ENCODE peak calls at places on chromosome 7, in seven cellular contexts. One of them, this sample, is unnamed.

GRCh38 chr7:7228472-7228871 is 46.1 kb downstream of the C1GALT1 start:
- DNase-seq in IMR-90: peak
- DNase-seq in CD8-positive, alpha-beta memory T cell: no peak
- DNase-seq in stimulated activated CD8-positive, alpha-beta memory T cell treated with anti-CD3 and anti-CD28 coated beads, Interleukin-7, amount 100 ng/mL, for 4 hours: no peak
- DNase-seq in brain microvascular endothelial cell: no peak
- DNase-seq in HCEC 1CT: peak
- DNase-seq in NCI-H1092: no peak
- DNase-seq in this sample: no peak

GRCh38 chr7:47500103-47500563 is 81.8 kb downstream of the TNS3 start:
- DNase-seq in IMR-90: no peak
- DNase-seq in CD8-positive, alpha-beta memory T cell: no peak
- DNase-seq in stimulated activated CD8-positive, alpha-beta memory T cell treated with anti-CD3 and anti-CD28 coated beads, Interleukin-7, amount 100 ng/mL, for 4 hours: no peak
- DNase-seq in brain microvascular endothelial cell: no peak
- DNase-seq in HCEC 1CT: no peak
- DNase-seq in NCI-H1092: no peak
- DNase-seq in this sample: no peak

GRCh38 chr7:90828601-90829000 is 232.5 kb downstream of the CDK14 start:
- DNase-seq in IMR-90: peak
- DNase-seq in CD8-positive, alpha-beta memory T cell: no peak
- DNase-seq in stimulated activated CD8-positive, alpha-beta memory T cell treated with anti-CD3 and anti-CD28 coated beads, Interleukin-7, amount 100 ng/mL, for 4 hours: no peak
- DNase-seq in brain microvascular endothelial cell: no peak
- DNase-seq in HCEC 1CT: peak
- DNase-seq in NCI-H1092: no peak
- DNase-seq in this sample: no peak

GRCh38 chr7:157497367-157497743 is 160.6 kb downstream of the DNAJB6 start:
- DNase-seq in IMR-90: no peak
- DNase-seq in CD8-positive, alpha-beta memory T cell: no peak
- DNase-seq in stimulated activated CD8-positive, alpha-beta memory T cell treated with anti-CD3 and anti-CD28 coated beads, Interleukin-7, amount 100 ng/mL, for 4 hours: no peak
- DNase-seq in brain microvascular endothelial cell: no peak
- DNase-seq in HCEC 1CT: no peak
- DNase-seq in NCI-H1092: no peak
- DNase-seq in this sample: no peak

GRCh38 chr7:47407821-47408674 is 173.9 kb downstream of the TNS3 start:
- DNase-seq in IMR-90: no peak
- DNase-seq in CD8-positive, alpha-beta memory T cell: no peak
- DNase-seq in stimulated activated CD8-positive, alpha-beta memory T cell treated with anti-CD3 and anti-CD28 coated beads, Interleukin-7, amount 100 ng/mL, for 4 hours: no peak
- DNase-seq in brain microvascular endothelial cell: no peak
- DNase-seq in HCEC 1CT: no peak
- DNase-seq in NCI-H1092: no peak
- DNase-seq in this sample: no peak

GRCh38 chr7:158395780-158396214 is 191.8 kb downstream of the PTPRN2 start:
- DNase-seq in IMR-90: no peak
- DNase-seq in CD8-positive, alpha-beta memory T cell: no peak
- DNase-seq in stimulated activated CD8-positive, alpha-beta memory T cell treated with anti-CD3 and anti-CD28 coated beads, Interleukin-7, amount 100 ng/mL, for 4 hours: no peak
- DNase-seq in brain microvascular endothelial cell: no peak
- DNase-seq in HCEC 1CT: no peak
- DNase-seq in NCI-H1092: no peak
- DNase-seq in this sample: no peak

GRCh38 chr7:47405921-47406765 is 175.8 kb downstream of the TNS3 start:
- DNase-seq in IMR-90: peak
- DNase-seq in CD8-positive, alpha-beta memory T cell: no peak
- DNase-seq in stimulated activated CD8-positive, alpha-beta memory T cell treated with anti-CD3 and anti-CD28 coated beads, Interleukin-7, amount 100 ng/mL, for 4 hours: no peak
- DNase-seq in brain microvascular endothelial cell: no peak
- DNase-seq in HCEC 1CT: no peak
- DNase-seq in NCI-H1092: peak
- DNase-seq in this sample: no peak

GRCh38 chr7:81140775-81141174 is 221.9 kb upstream of the SEMA3C start:
- DNase-seq in IMR-90: no peak
- DNase-seq in CD8-positive, alpha-beta memory T cell: no peak
- DNase-seq in stimulated activated CD8-positive, alpha-beta memory T cell treated with anti-CD3 and anti-CD28 coated beads, Interleukin-7, amount 100 ng/mL, for 4 hours: no peak
- DNase-seq in brain microvascular endothelial cell: no peak
- DNase-seq in HCEC 1CT: no peak
- DNase-seq in NCI-H1092: no peak
- DNase-seq in this sample: no peak

GRCh38 chr7:37942934-37943610 is 22.6 kb downstream of the EPDR1 start:
- DNase-seq in IMR-90: no peak
- DNase-seq in CD8-positive, alpha-beta memory T cell: no peak
- DNase-seq in stimulated activated CD8-positive, alpha-beta memory T cell treated with anti-CD3 and anti-CD28 coated beads, Interleukin-7, amount 100 ng/mL, for 4 hours: no peak
- DNase-seq in brain microvascular endothelial cell: peak
- DNase-seq in HCEC 1CT: no peak
- DNase-seq in NCI-H1092: no peak
- DNase-seq in this sample: no peak

GRCh38 chr7:30226593-30227268 is 57.7 kb upstream of the ZNRF2 start:
- DNase-seq in IMR-90: no peak
- DNase-seq in CD8-positive, alpha-beta memory T cell: no peak
- DNase-seq in stimulated activated CD8-positive, alpha-beta memory T cell treated with anti-CD3 and anti-CD28 coated beads, Interleukin-7, amount 100 ng/mL, for 4 hours: no peak
- DNase-seq in brain microvascular endothelial cell: no peak
- DNase-seq in HCEC 1CT: no peak
- DNase-seq in NCI-H1092: peak
- DNase-seq in this sample: no peak

GRCh38 chr7:55019691-55020480 is 1.1 kb downstream of the EGFR start:
- DNase-seq in IMR-90: no peak
- DNase-seq in CD8-positive, alpha-beta memory T cell: no peak
- DNase-seq in stimulated activated CD8-positive, alpha-beta memory T cell treated with anti-CD3 and anti-CD28 coated beads, Interleukin-7, amount 100 ng/mL, for 4 hours: no peak
- DNase-seq in brain microvascular endothelial cell: no peak
- DNase-seq in HCEC 1CT: peak
- DNase-seq in NCI-H1092: no peak
- DNase-seq in this sample: no peak

GRCh38 chr7:99079104-99079503 is 64.8 kb downstream of the SMURF1 start:
- DNase-seq in IMR-90: no peak
- DNase-seq in CD8-positive, alpha-beta memory T cell: no peak
- DNase-seq in stimulated activated CD8-positive, alpha-beta memory T cell treated with anti-CD3 and anti-CD28 coated beads, Interleukin-7, amount 100 ng/mL, for 4 hours: no peak
- DNase-seq in brain microvascular endothelial cell: no peak
- DNase-seq in HCEC 1CT: no peak
- DNase-seq in NCI-H1092: no peak
- DNase-seq in this sample: no peak

GRCh38 chr7:136807598-136807997 is 60.9 kb upstream of the CHRM2 start:
- DNase-seq in IMR-90: no peak
- DNase-seq in CD8-positive, alpha-beta memory T cell: no peak
- DNase-seq in stimulated activated CD8-positive, alpha-beta memory T cell treated with anti-CD3 and anti-CD28 coated beads, Interleukin-7, amount 100 ng/mL, for 4 hours: no peak
- DNase-seq in brain microvascular endothelial cell: no peak
- DNase-seq in HCEC 1CT: peak
- DNase-seq in NCI-H1092: no peak
- DNase-seq in this sample: no peak

GRCh38 chr7:47741984-47742383 is 160.1 kb upstream of the TNS3 start:
- DNase-seq in IMR-90: peak
- DNase-seq in CD8-positive, alpha-beta memory T cell: no peak
- DNase-seq in stimulated activated CD8-positive, alpha-beta memory T cell treated with anti-CD3 and anti-CD28 coated beads, Interleukin-7, amount 100 ng/mL, for 4 hours: no peak
- DNase-seq in brain microvascular endothelial cell: no peak
- DNase-seq in HCEC 1CT: no peak
- DNase-seq in NCI-H1092: no peak
- DNase-seq in this sample: no peak

GRCh38 chr7:106824458-106824857 is 40.6 kb upstream of the PIK3CG start:
- DNase-seq in IMR-90: peak
- DNase-seq in CD8-positive, alpha-beta memory T cell: no peak
- DNase-seq in stimulated activated CD8-positive, alpha-beta memory T cell treated with anti-CD3 and anti-CD28 coated beads, Interleukin-7, amount 100 ng/mL, for 4 hours: no peak
- DNase-seq in brain microvascular endothelial cell: peak
- DNase-seq in HCEC 1CT: no peak
- DNase-seq in NCI-H1092: no peak
- DNase-seq in this sample: no peak

GRCh38 chr7:144256112-144256511 is 8.5 kb downstream of the OR2A7 start:
- DNase-seq in IMR-90: no peak
- DNase-seq in CD8-positive, alpha-beta memory T cell: no peak
- DNase-seq in stimulated activated CD8-positive, alpha-beta memory T cell treated with anti-CD3 and anti-CD28 coated beads, Interleukin-7, amount 100 ng/mL, for 4 hours: no peak
- DNase-seq in brain microvascular endothelial cell: no peak
- DNase-seq in HCEC 1CT: peak
- DNase-seq in NCI-H1092: no peak
- DNase-seq in this sample: no peak

GRCh38 chr7:4670791-4671190 is 11.3 kb upstream of the FOXK1 start:
- DNase-seq in IMR-90: no peak
- DNase-seq in CD8-positive, alpha-beta memory T cell: no peak
- DNase-seq in stimulated activated CD8-positive, alpha-beta memory T cell treated with anti-CD3 and anti-CD28 coated beads, Interleukin-7, amount 100 ng/mL, for 4 hours: no peak
- DNase-seq in brain microvascular endothelial cell: no peak
- DNase-seq in HCEC 1CT: no peak
- DNase-seq in NCI-H1092: no peak
- DNase-seq in this sample: no peak

GRCh38 chr7:34849163-34849960 is 187.9 kb downstream of the DPY19L1 start:
- DNase-seq in IMR-90: no peak
- DNase-seq in CD8-positive, alpha-beta memory T cell: no peak
- DNase-seq in stimulated activated CD8-positive, alpha-beta memory T cell treated with anti-CD3 and anti-CD28 coated beads, Interleukin-7, amount 100 ng/mL, for 4 hours: no peak
- DNase-seq in brain microvascular endothelial cell: no peak
- DNase-seq in HCEC 1CT: no peak
- DNase-seq in NCI-H1092: no peak
- DNase-seq in this sample: no peak

GRCh38 chr7:40200791-40201190 is 66.0 kb downstream of the SUGCT start:
- DNase-seq in IMR-90: peak
- DNase-seq in CD8-positive, alpha-beta memory T cell: no peak
- DNase-seq in stimulated activated CD8-positive, alpha-beta memory T cell treated with anti-CD3 and anti-CD28 coated beads, Interleukin-7, amount 100 ng/mL, for 4 hours: no peak
- DNase-seq in brain microvascular endothelial cell: peak
- DNase-seq in HCEC 1CT: peak
- DNase-seq in NCI-H1092: no peak
- DNase-seq in this sample: no peak

GRCh38 chr7:70014472-70015232 is 416.4 kb downstream of the AUTS2 start:
- DNase-seq in IMR-90: no peak
- DNase-seq in CD8-positive, alpha-beta memory T cell: no peak
- DNase-seq in stimulated activated CD8-positive, alpha-beta memory T cell treated with anti-CD3 and anti-CD28 coated beads, Interleukin-7, amount 100 ng/mL, for 4 hours: no peak
- DNase-seq in brain microvascular endothelial cell: no peak
- DNase-seq in HCEC 1CT: no peak
- DNase-seq in NCI-H1092: no peak
- DNase-seq in this sample: no peak

GRCh38 chr7:29189743-29190201 is 4.8 kb upstream of the CHN2 start:
- DNase-seq in IMR-90: no peak
- DNase-seq in CD8-positive, alpha-beta memory T cell: peak
- DNase-seq in stimulated activated CD8-positive, alpha-beta memory T cell treated with anti-CD3 and anti-CD28 coated beads, Interleukin-7, amount 100 ng/mL, for 4 hours: peak
- DNase-seq in brain microvascular endothelial cell: peak
- DNase-seq in HCEC 1CT: peak
- DNase-seq in NCI-H1092: peak
- DNase-seq in this sample: peak

GRCh38 chr7:80210400-80210799 is 75.8 kb downstream of the GNAI1 start:
- DNase-seq in IMR-90: peak
- DNase-seq in CD8-positive, alpha-beta memory T cell: no peak
- DNase-seq in stimulated activated CD8-positive, alpha-beta memory T cell treated with anti-CD3 and anti-CD28 coated beads, Interleukin-7, amount 100 ng/mL, for 4 hours: no peak
- DNase-seq in brain microvascular endothelial cell: no peak
- DNase-seq in HCEC 1CT: no peak
- DNase-seq in NCI-H1092: peak
- DNase-seq in this sample: no peak

GRCh38 chr7:158362001-158362400 is 225.6 kb downstream of the PTPRN2 start:
- DNase-seq in IMR-90: no peak
- DNase-seq in CD8-positive, alpha-beta memory T cell: no peak
- DNase-seq in stimulated activated CD8-positive, alpha-beta memory T cell treated with anti-CD3 and anti-CD28 coated beads, Interleukin-7, amount 100 ng/mL, for 4 hours: no peak
- DNase-seq in brain microvascular endothelial cell: no peak
- DNase-seq in HCEC 1CT: no peak
- DNase-seq in NCI-H1092: no peak
- DNase-seq in this sample: no peak

GRCh38 chr7:137572071-137572784 is 228.7 kb upstream of the PTN start:
- DNase-seq in IMR-90: no peak
- DNase-seq in CD8-positive, alpha-beta memory T cell: no peak
- DNase-seq in stimulated activated CD8-positive, alpha-beta memory T cell treated with anti-CD3 and anti-CD28 coated beads, Interleukin-7, amount 100 ng/mL, for 4 hours: no peak
- DNase-seq in brain microvascular endothelial cell: no peak
- DNase-seq in HCEC 1CT: no peak
- DNase-seq in NCI-H1092: no peak
- DNase-seq in this sample: no peak

GRCh38 chr7:45624392-45624760 is 50.2 kb downstream of the ADCY1 start:
- DNase-seq in IMR-90: no peak
- DNase-seq in CD8-positive, alpha-beta memory T cell: no peak
- DNase-seq in stimulated activated CD8-positive, alpha-beta memory T cell treated with anti-CD3 and anti-CD28 coated beads, Interleukin-7, amount 100 ng/mL, for 4 hours: no peak
- DNase-seq in brain microvascular endothelial cell: no peak
- DNase-seq in HCEC 1CT: no peak
- DNase-seq in NCI-H1092: no peak
- DNase-seq in this sample: no peak

GRCh38 chr7:106905734-106906133 is 40.7 kb downstream of the PIK3CG start:
- DNase-seq in IMR-90: no peak
- DNase-seq in CD8-positive, alpha-beta memory T cell: no peak
- DNase-seq in stimulated activated CD8-positive, alpha-beta memory T cell treated with anti-CD3 and anti-CD28 coated beads, Interleukin-7, amount 100 ng/mL, for 4 hours: no peak
- DNase-seq in brain microvascular endothelial cell: no peak
- DNase-seq in HCEC 1CT: no peak
- DNase-seq in NCI-H1092: no peak
- DNase-seq in this sample: no peak

GRCh38 chr7:101547916-101548599 is 81.0 kb downstream of the MYL10 start:
- DNase-seq in IMR-90: no peak
- DNase-seq in CD8-positive, alpha-beta memory T cell: no peak
- DNase-seq in stimulated activated CD8-positive, alpha-beta memory T cell treated with anti-CD3 and anti-CD28 coated beads, Interleukin-7, amount 100 ng/mL, for 4 hours: no peak
- DNase-seq in brain microvascular endothelial cell: no peak
- DNase-seq in HCEC 1CT: no peak
- DNase-seq in NCI-H1092: no peak
- DNase-seq in this sample: no peak

GRCh38 chr7:100472854-100473499 is 6.0 kb downstream of the TSC22D4 start:
- DNase-seq in IMR-90: peak
- DNase-seq in CD8-positive, alpha-beta memory T cell: no peak
- DNase-seq in stimulated activated CD8-positive, alpha-beta memory T cell treated with anti-CD3 and anti-CD28 coated beads, Interleukin-7, amount 100 ng/mL, for 4 hours: no peak
- DNase-seq in brain microvascular endothelial cell: peak
- DNase-seq in HCEC 1CT: no peak
- DNase-seq in NCI-H1092: no peak
- DNase-seq in this sample: no peak

GRCh38 chr7:33873981-33874750 is 31.2 kb upstream of the BMPER start:
- DNase-seq in IMR-90: peak
- DNase-seq in CD8-positive, alpha-beta memory T cell: no peak
- DNase-seq in stimulated activated CD8-positive, alpha-beta memory T cell treated with anti-CD3 and anti-CD28 coated beads, Interleukin-7, amount 100 ng/mL, for 4 hours: no peak
- DNase-seq in brain microvascular endothelial cell: peak
- DNase-seq in HCEC 1CT: peak
- DNase-seq in NCI-H1092: no peak
- DNase-seq in this sample: no peak

GRCh38 chr7:26538216-26538615 is 246.6 kb downstream of the SNX10 start:
- DNase-seq in IMR-90: no peak
- DNase-seq in CD8-positive, alpha-beta memory T cell: no peak
- DNase-seq in stimulated activated CD8-positive, alpha-beta memory T cell treated with anti-CD3 and anti-CD28 coated beads, Interleukin-7, amount 100 ng/mL, for 4 hours: no peak
- DNase-seq in brain microvascular endothelial cell: no peak
- DNase-seq in HCEC 1CT: no peak
- DNase-seq in NCI-H1092: no peak
- DNase-seq in this sample: no peak

GRCh38 chr7:135147341-135147898 is 452 bp upstream of the TMEM140 start:
- DNase-seq in IMR-90: peak
- DNase-seq in CD8-positive, alpha-beta memory T cell: peak
- DNase-seq in stimulated activated CD8-positive, alpha-beta memory T cell treated with anti-CD3 and anti-CD28 coated beads, Interleukin-7, amount 100 ng/mL, for 4 hours: no peak
- DNase-seq in brain microvascular endothelial cell: peak
- DNase-seq in HCEC 1CT: peak
- DNase-seq in NCI-H1092: no peak
- DNase-seq in this sample: no peak

GRCh38 chr7:121166885-121167284 is 161.9 kb upstream of the WNT16 start:
- DNase-seq in IMR-90: no peak
- DNase-seq in CD8-positive, alpha-beta memory T cell: no peak
- DNase-seq in stimulated activated CD8-positive, alpha-beta memory T cell treated with anti-CD3 and anti-CD28 coated beads, Interleukin-7, amount 100 ng/mL, for 4 hours: no peak
- DNase-seq in brain microvascular endothelial cell: no peak
- DNase-seq in HCEC 1CT: no peak
- DNase-seq in NCI-H1092: no peak
- DNase-seq in this sample: no peak

GRCh38 chr7:123275036-123275753 is 75.4 kb upstream of the SLC13A1 start:
- DNase-seq in IMR-90: no peak
- DNase-seq in CD8-positive, alpha-beta memory T cell: no peak
- DNase-seq in stimulated activated CD8-positive, alpha-beta memory T cell treated with anti-CD3 and anti-CD28 coated beads, Interleukin-7, amount 100 ng/mL, for 4 hours: no peak
- DNase-seq in brain microvascular endothelial cell: peak
- DNase-seq in HCEC 1CT: no peak
- DNase-seq in NCI-H1092: no peak
- DNase-seq in this sample: no peak

GRCh38 chr7:128447944-128448556 is 7.6 kb upstream of the HILPDA start:
- DNase-seq in IMR-90: no peak
- DNase-seq in CD8-positive, alpha-beta memory T cell: no peak
- DNase-seq in stimulated activated CD8-positive, alpha-beta memory T cell treated with anti-CD3 and anti-CD28 coated beads, Interleukin-7, amount 100 ng/mL, for 4 hours: no peak
- DNase-seq in brain microvascular endothelial cell: no peak
- DNase-seq in HCEC 1CT: no peak
- DNase-seq in NCI-H1092: no peak
- DNase-seq in this sample: no peak

GRCh38 chr7:43634384-43634783 is 51.5 kb downstream of the STK17A start:
- DNase-seq in IMR-90: no peak
- DNase-seq in CD8-positive, alpha-beta memory T cell: no peak
- DNase-seq in stimulated activated CD8-positive, alpha-beta memory T cell treated with anti-CD3 and anti-CD28 coated beads, Interleukin-7, amount 100 ng/mL, for 4 hours: no peak
- DNase-seq in brain microvascular endothelial cell: no peak
- DNase-seq in HCEC 1CT: no peak
- DNase-seq in NCI-H1092: no peak
- DNase-seq in this sample: no peak

This sample was measured in CD4-positive, alpha-beta T cell.